ENCODE peak calls at places on chromosome 7, in eight cellular contexts. O is endothelial cell of umbilical vein; C is CD4-positive, alpha-beta memory T cell; Y is gastrocnemius medialis; R is cardiac muscle cell; X is aorta; L is IMR-90; E is HepG2. T is an unnamed sample. For H3K36me3 and H3K4me1, the result is how much of the 10 kb centered on the place peaks cover.

GRCh38 chr7:47610506-47611044 is 28.7 kb upstream of the TNS3 start:
- DNase-seq in O (no peak), C (no peak), Y (no peak), R (peak), X (no peak), L (peak), E (peak), T (no peak)

GRCh38 chr7:16205481-16205880 is 215.9 kb downstream of the CRPPA start:
- DNase-seq in O (no peak), C (no peak), Y (no peak), R (peak), X (no peak), L (no peak), E (no peak), T (no peak)

GRCh38 chr7:146146866-146147265 is 30.3 kb downstream of the CNTNAP2 start:
- DNase-seq in O (no peak), C (no peak), Y (no peak), R (peak), X (no peak), L (no peak), E (no peak), T (no peak)

GRCh38 chr7:1950066-1950622 is 280.1 kb downstream of the ELFN1 start:
- DNase-seq in O (no peak), C (no peak), Y (no peak), R (no peak), X (peak), L (no peak), E (no peak), T (no peak)

GRCh38 chr7:36884863-36885262 is 160.6 kb upstream of the AOAH start:
- DNase-seq in O (no peak), C (no peak), Y (no peak), R (no peak), X (no peak), L (no peak), E (no peak), T (no peak)

GRCh38 chr7:2651336-2651735 is 19.6 kb downstream of the TTYH3 start:
- DNase-seq in O (no peak), C (no peak), Y (no peak), R (peak), X (peak), L (no peak), E (peak), T (no peak)

GRCh38 chr7:2635810-2636701 is 4.3 kb downstream of the TTYH3 start:
- DNase-seq in O (no peak), C (no peak), Y (peak), R (peak), X (peak), L (no peak), E (peak), T (no peak)

GRCh38 chr7:35819954-35820703 is 19.3 kb downstream of the SEPTIN7 start:
- DNase-seq in O (no peak), C (no peak), Y (no peak), R (no peak), X (no peak), L (no peak), E (no peak), T (no peak)

GRCh38 chr7:101971457-101971856 is 154.0 kb downstream of the CUX1 start:
- DNase-seq in O (no peak), C (no peak), Y (no peak), R (no peak), X (no peak), L (no peak), E (no peak), T (no peak)

GRCh38 chr7:96285579-96285978 is 36.3 kb downstream of the SLC25A13 start:
- DNase-seq in O (peak), C (peak), Y (no peak), R (no peak), X (no peak), L (peak), E (no peak), T (peak)

GRCh38 chr7:10121641-10122040 is 852.0 kb upstream of the PHF14 start:
- DNase-seq in O (peak), C (no peak), Y (no peak), R (no peak), X (no peak), L (no peak), E (no peak), T (no peak)

GRCh38 chr7:101535333-101535732 is 93.8 kb downstream of the MYL10 start:
- DNase-seq in O (no peak), C (no peak), Y (no peak), R (peak), X (no peak), L (no peak), E (no peak), T (no peak)

GRCh38 chr7:133372337-133372736 is 119.5 kb downstream of the EXOC4 start:
- DNase-seq in O (no peak), C (no peak), Y (peak), R (no peak), X (no peak), L (no peak), E (no peak), T (no peak)

GRCh38 chr7:151439855-151440798 is at the start of gene CRYGN:
- DNase-seq in O (no peak), C (no peak), Y (peak), R (no peak), X (peak), L (no peak), E (no peak), T (no peak)

DNA sequence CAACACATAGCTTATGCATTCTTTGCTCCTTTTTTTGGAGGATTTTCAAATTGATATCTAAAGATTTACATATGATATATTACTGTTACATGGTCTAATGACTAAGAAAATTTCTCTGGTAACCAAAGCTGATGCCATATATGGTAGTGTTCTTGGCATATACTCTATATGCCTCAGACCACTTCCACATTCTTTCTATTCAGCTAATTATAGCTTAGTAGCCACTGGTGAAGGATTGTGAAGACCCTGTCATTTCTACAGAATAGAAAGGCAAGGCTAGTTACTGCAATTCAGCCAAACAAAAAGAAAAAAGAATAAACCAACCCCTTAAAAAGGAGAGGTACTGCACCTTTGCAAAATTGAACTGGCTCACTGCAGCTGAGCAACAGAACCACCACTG is 3.7 kb downstream of the PURB start:
- DNase-seq in O (peak), C (no peak), Y (no peak), R (peak), X (no peak), L (peak), E (no peak), T (no peak)
- H3K36me3 ChIP-seq in O (under half), C (under half), Y (under half), R (under half), X (under half), L (under half), E (under half), T (under half)

DNA sequence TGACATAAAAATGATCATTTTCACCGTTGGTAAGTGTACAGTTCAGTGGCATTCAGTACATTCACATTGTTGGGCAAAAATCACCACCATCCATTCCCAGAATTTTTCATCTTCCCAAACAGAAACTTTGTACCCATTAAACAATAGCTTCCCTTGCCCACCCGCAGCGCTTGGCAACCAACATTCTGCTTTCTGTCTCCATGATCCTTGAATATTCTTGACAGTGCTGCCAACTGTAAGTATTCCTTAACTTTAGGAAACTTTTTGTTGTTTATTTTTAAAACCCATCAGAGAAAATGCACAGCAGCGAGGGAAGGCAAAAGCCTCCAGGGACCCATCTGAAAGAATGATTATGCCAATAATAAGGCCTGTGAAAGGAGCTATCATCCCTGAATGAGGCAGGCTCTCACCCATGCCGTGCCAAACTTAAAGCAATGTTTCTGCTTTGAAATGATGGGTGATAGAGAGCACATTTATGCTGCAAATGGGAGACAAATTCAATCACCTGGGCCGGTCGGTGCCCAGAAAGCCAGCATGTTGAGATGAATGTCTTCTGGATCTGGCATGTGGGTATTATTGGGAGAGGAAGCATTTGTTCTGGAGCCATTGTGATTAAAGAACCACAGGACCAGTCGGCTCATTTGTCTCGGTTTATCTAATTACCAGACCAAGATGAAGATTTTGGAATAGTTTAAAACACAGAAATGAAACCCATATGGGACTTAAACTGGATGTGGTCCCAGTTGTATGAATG is 202.1 kb upstream of the NPVF start:
- DNase-seq in O (no peak), C (no peak), Y (no peak), R (no peak), X (no peak), L (no peak), E (no peak), T (no peak)
- H3K27ac ChIP-seq in O (no peak), C (no peak), Y (no peak), R (no peak), X (no peak), L (no peak), E (no peak), T (no peak)

GRCh38 chr7:889025-889390 is 12.7 kb downstream of the GET4 start:
- DNase-seq in O (no peak), C (no peak), Y (no peak), R (no peak), X (peak), L (no peak), E (no peak), T (no peak)

GRCh38 chr7:885893-886625 is 9.7 kb downstream of the GET4 start:
- DNase-seq in O (no peak), C (no peak), Y (no peak), R (no peak), X (peak), L (no peak), E (no peak), T (no peak)

GRCh38 chr7:886626-887487 is 10.5 kb downstream of the GET4 start:
- DNase-seq in O (no peak), C (no peak), Y (peak), R (no peak), X (peak), L (no peak), E (no peak), T (no peak)

GRCh38 chr7:888081-889024 is 12.0 kb downstream of the GET4 start:
- DNase-seq in O (no peak), C (no peak), Y (no peak), R (no peak), X (peak), L (no peak), E (no peak), T (no peak)

DNA sequence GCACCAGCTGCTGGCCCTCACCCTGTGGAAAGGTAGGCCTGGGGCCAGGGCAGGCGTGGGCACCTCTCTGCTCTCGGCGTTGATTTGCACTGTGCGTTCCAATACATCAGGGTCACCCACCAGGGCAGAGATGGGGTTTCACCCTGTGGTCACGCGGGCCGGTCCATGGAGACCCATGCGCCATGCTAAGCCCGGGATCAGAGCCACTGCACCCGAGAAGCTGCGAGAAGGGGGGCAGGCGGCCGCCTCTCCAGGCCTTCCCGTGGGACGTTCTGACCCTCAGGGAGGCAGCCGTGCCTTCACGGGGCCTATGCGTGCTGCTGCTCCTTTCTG is 11.1 kb downstream of the GET4 start:
- DNase-seq in O (no peak), C (no peak), Y (no peak), R (no peak), X (peak), L (no peak), E (no peak), T (no peak)
- H3K4me1 ChIP-seq in O (under half), C (under half), Y (under half), R (under half), X (under half), L (under half), E (under half), T (under half)

GRCh38 chr7:90743626-90744025 is 147.5 kb downstream of the CDK14 start:
- DNase-seq in O (no peak), C (no peak), Y (no peak), R (no peak), X (no peak), L (no peak), E (no peak), T (no peak)

GRCh38 chr7:90749262-90749661 is 153.1 kb downstream of the CDK14 start:
- DNase-seq in O (no peak), C (no peak), Y (no peak), R (no peak), X (no peak), L (no peak), E (no peak), T (no peak)

GRCh38 chr7:90749774-90750173 is 153.7 kb downstream of the CDK14 start:
- DNase-seq in O (peak), C (no peak), Y (no peak), R (peak), X (no peak), L (peak), E (peak), T (no peak)

GRCh38 chr7:90751595-90751994 is 155.5 kb downstream of the CDK14 start:
- DNase-seq in O (no peak), C (no peak), Y (no peak), R (no peak), X (no peak), L (no peak), E (no peak), T (no peak)

GRCh38 chr7:90747521-90747920 is 151.4 kb downstream of the CDK14 start:
- DNase-seq in O (no peak), C (no peak), Y (no peak), R (peak), X (no peak), L (no peak), E (no peak), T (no peak)
- H3K36me3 ChIP-seq in O (under half), C (under half), Y (under half), R (under half), X (under half), L (under half), E (under half), T (under half)

GRCh38 chr7:119974972-119975371 is 298.0 kb upstream of the KCND2 start:
- DNase-seq in O (no peak), C (no peak), Y (no peak), R (no peak), X (no peak), L (no peak), E (no peak), T (no peak)
- H3K27ac ChIP-seq in O (no peak), C (no peak), Y (no peak), R (no peak), X (no peak), L (no peak), E (no peak), T (no peak)

GRCh38 chr7:134829381-134829986 is 50.0 kb downstream of the CALD1 start:
- DNase-seq in O (no peak), C (no peak), Y (no peak), R (no peak), X (no peak), L (no peak), E (no peak), T (no peak)

GRCh38 chr7:134828361-134828760 is 48.9 kb downstream of the CALD1 start:
- DNase-seq in O (no peak), C (no peak), Y (no peak), R (peak), X (no peak), L (peak), E (no peak), T (no peak)

GRCh38 chr7:134826105-134826504 is 46.7 kb downstream of the CALD1 start:
- DNase-seq in O (no peak), C (no peak), Y (no peak), R (peak), X (no peak), L (peak), E (no peak), T (no peak)

GRCh38 chr7:134827889-134828288 is 48.5 kb downstream of the CALD1 start:
- DNase-seq in O (no peak), C (no peak), Y (no peak), R (peak), X (no peak), L (peak), E (no peak), T (no peak)

GRCh38 chr7:134827436-134827835 is 48.0 kb downstream of the CALD1 start:
- DNase-seq in O (no peak), C (no peak), Y (no peak), R (no peak), X (no peak), L (no peak), E (no peak), T (no peak)
- H3K4me1 ChIP-seq in O (under half), C (under half), Y (under half), R (under half), X (under half), L (under half), E (under half), T (under half)

DNA sequence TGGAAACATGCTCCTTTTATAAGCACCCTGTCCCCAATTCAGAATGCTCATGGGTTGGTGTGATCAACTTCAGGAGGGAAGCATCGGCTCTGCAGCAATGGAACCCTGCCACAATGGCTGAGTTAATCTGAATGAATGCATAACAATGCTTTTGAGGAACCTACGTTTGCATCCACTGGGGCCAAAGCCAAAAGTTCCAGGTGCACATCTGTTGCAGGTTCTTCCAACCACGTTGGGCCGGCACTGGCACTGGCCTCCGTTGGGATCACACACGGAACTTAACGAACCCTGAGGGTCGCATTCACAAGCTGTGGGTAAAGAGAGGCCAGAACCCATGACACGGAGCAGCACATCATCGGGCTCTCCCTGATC is 43.4 kb downstream of the LAMB1 start:
- DNase-seq in O (no peak), C (no peak), Y (no peak), R (no peak), X (no peak), L (no peak), E (no peak), T (no peak)
- H3K36me3 ChIP-seq in O (half or more), C (under half), Y (under half), R (under half), X (under half), L (half or more), E (half or more), T (under half)

GRCh38 chr7:106883627-106884026 is 18.5 kb downstream of the PIK3CG start:
- DNase-seq in O (no peak), C (no peak), Y (no peak), R (no peak), X (no peak), L (no peak), E (no peak), T (no peak)
- H3K27ac ChIP-seq in O (no peak), C (no peak), Y (no peak), R (no peak), X (no peak), L (no peak), E (no peak), T (no peak)

GRCh38 chr7:155452505-155453295 is 5.2 kb upstream of the EN2 start:
- DNase-seq in O (no peak), C (no peak), Y (no peak), R (no peak), X (no peak), L (no peak), E (no peak), T (no peak)

GRCh38 chr7:155451522-155452239 is 6.2 kb upstream of the EN2 start:
- DNase-seq in O (no peak), C (no peak), Y (no peak), R (no peak), X (no peak), L (no peak), E (no peak), T (no peak)

GRCh38 chr7:155455132-155455693 is 2.7 kb upstream of the EN2 start:
- DNase-seq in O (no peak), C (no peak), Y (no peak), R (no peak), X (no peak), L (no peak), E (no peak), T (no peak)

GRCh38 chr7:155454183-155455112 is 3.5 kb upstream of the EN2 start:
- DNase-seq in O (no peak), C (no peak), Y (no peak), R (no peak), X (no peak), L (no peak), E (no peak), T (no peak)

DNA sequence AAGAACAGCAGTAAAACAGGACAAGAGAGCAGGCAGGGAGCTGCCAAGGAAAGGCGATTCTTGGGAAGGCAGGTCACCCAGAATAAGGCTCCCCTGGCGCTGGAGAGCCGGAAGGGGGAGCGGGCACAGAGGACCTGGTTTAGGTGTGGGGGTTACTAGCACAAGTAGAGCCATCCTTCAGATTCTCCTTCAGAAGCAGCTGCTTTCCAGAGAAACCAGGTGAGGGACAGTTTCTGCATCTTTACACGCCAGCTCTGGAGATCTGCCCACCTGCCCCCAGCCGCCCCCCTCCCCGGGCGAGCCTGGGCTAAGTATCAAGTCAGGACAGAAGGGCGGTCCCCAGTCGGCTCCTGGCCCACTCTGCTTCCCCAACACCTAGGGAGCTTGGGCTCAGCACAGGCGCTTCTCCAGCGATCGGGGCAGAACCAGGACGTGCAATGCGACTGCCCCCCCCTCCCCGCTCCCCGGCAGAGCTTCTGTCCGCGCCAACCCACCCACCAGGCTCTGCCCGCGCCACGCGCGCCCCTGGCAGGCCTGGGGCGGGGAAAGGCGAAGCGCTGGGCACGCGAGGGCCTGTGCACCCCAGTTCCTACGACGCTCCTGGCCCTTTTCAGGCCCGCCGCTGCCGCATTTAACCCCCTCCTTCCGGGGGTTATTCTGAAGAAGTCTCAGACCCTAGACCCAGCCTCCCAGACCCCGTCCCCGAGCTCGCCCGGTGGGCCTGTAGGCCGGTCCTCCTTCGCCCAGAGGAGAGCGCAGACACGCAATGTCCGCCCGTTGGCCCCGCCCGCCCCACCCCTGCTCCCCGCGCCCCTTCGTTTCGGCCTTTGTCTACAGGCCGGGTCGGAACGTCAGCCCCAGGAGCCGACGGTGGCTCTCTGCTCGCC is 4.4 kb upstream of the EN2 start:
- DNase-seq in O (no peak), C (no peak), Y (no peak), R (no peak), X (no peak), L (no peak), E (no peak), T (no peak)
- H3K4me1 ChIP-seq in O (under half), C (under half), Y (half or more), R (under half), X (under half), L (under half), E (under half), T (under half)

T was measured in naive thymus-derived CD4-positive, alpha-beta T cell.